ENCODE peak calls at places on chromosomes 1 and 21, in five cellular contexts. V, I, F, B and K are unnamed samples.
A peak's percentile ranks its signal among the peaks of the same experiment; 100 is the strongest.

GRCh38 chr1:53909946-53910345 is 16.0 kb downstream of the DIO1 start:
- DNase-seq in B (no peak), V (no peak), F (no peak), I (no peak), K (no peak)

GRCh38 chr1:205719762-205720161 is 30.2 kb downstream of the NUCKS1 start:
- DNase-seq in B (no peak), V (no peak), I (peak; percentile 38), F (no peak), K (no peak)

GRCh38 chr1:33784876-33785275 is 79.0 kb upstream of the HMGB4 start:
- DNase-seq in F (no peak), V (no peak), I (no peak), B (no peak), K (no peak)

GRCh38 chr1:51738681-51739080 is 121.8 kb downstream of the OSBPL9 start:
- DNase-seq in I (no peak), V (no peak), B (no peak), F (no peak), K (no peak)

GRCh38 chr1:152860129-152860528 is 333 bp downstream of the LCE7A start:
- DNase-seq in F (no peak), V (no peak), B (no peak), I (no peak), K (no peak)

GRCh38 chr21:32523463-32523862 is 61.9 kb downstream of the TCP10L start:
- DNase-seq in I (no peak), V (no peak), F (no peak), B (no peak), K (no peak)

GRCh38 chr1:98077691-98078090 is 156.9 kb upstream of the DPYD start:
- DNase-seq in V (no peak), F (no peak), B (no peak), I (no peak), K (no peak)

GRCh38 chr1:162772571-162773154 is 17.8 kb upstream of the HSD17B7 start:
- DNase-seq in V (no peak), F (no peak), B (no peak), I (no peak), K (no peak)

GRCh38 chr1:224380003-224380402 is 23.3 kb downstream of the CNIH4 start:
- DNase-seq in V (peak; percentile 29), I (peak; percentile 68), B (no peak), F (no peak), K (peak; percentile 25)

GRCh38 chr1:18939398-18940302 is 16.8 kb downstream of the IFFO2 start:
- DNase-seq in I (no peak), V (no peak), F (no peak), B (no peak), K (no peak)

GRCh38 chr1:235852887-235853286 is 13.8 kb downstream of the LYST start:
- DNase-seq in I (no peak), F (no peak), B (peak; percentile 23), V (no peak), K (no peak)

GRCh38 chr1:151908228-151908691 is 1.1 kb downstream of the THEM4 start:
- DNase-seq in I (peak; percentile 33), F (no peak), B (no peak), V (no peak), K (no peak)

DNA sequence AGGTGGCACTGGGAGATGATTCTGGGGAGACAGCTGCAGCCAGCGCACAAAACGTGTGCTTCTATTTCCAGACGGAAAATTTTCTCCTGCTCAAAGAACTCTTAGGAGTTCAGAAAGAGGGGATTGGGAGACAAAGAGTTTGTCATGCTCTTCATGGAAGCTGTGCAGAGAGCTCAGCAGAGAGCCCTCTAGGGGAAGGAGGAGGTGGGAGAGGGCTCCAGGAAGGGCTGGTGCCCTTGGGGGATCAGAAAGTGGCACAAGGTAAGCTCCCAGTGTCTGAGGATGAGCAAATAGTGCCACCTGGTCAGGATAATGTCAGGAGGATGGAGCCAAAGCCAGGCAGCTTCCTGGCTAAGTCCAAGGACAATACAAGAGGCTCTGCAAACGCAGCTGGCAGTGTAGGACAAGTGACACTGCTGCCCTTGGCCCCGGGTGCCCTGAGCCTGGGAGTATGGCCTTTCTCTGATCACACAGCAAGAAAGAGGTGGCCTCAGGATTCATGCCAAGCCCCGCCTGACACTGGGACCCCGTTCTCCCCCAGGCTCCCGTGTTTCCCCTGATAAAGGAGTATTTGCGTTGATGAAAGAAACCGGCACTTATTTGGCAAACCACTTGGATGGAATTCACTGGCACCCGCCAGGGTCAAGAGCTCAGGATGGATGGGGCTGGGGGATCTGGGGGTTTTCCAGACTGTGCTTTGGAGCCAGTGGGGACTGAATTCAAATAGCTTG is 254.0 kb downstream of the PTPRU start:
- DNase-seq in V (no peak), I (no peak), B (no peak), F (no peak), K (no peak)
- TF ChIP-seq CTCF in V (no peak), I (no peak), B (no peak), F (no peak), K (no peak)

GRCh38 chr1:204059970-204060369 is 12.9 kb upstream of the SOX13 start:
- DNase-seq in V (no peak), I (no peak), F (no peak), B (no peak), K (no peak)
- TF ChIP-seq CTCF in V (no peak), I (no peak), F (no peak), B (no peak), K (no peak)

DNA sequence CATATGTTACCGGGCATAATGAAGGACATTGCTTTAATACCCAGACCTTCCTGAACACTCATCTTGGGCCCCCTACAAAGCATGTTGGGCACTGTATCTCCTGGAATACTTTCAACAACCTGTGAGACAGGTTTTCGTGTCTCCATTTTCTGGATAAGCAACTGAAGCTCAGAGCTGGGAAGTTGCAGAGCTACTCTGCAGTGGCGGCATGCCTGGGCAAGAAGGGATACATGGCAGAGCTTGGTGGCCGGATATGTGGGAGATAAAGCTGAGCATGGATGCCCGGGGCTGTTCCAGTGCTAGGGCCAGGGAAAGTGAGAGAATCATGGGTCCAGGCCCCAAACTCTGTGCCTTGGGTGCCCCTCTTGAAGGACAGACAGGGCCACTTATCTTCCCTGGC is 71.6 kb upstream of the KCND3 start:
- DNase-seq in I (no peak), B (no peak), F (no peak), V (no peak), K (no peak)
- TF ChIP-seq CTCF in I (no peak), B (no peak), F (no peak), V (no peak), K (no peak)

DNA sequence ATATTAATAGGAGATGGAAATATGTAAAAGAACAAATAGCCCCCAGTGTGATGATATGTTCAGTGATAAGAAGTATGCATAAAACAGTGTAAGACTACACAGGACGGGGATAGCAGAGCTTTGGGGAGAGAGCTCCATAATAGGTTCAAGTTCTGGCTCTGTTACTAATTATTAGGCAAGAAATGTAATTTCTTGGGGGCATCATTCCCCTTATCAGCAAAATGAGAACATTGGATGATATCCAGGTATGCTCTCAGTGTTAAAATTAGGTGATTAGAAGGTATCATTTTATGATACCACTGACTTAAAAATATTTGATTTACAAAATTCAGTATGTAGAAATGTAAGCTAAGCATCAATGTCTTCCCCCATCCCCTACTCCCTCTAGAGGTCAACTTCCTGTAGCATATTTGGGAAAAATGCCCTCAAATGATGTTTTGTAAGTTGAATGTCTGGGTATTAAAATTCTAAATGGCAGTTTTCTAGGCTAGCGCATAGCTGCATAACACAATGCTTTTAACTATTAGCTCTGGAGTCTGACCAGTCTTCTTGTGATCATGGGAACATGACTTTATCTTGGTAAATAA is 585.7 kb upstream of the CAMK1G start:
- DNase-seq in V (no peak), I (peak; percentile 7), B (no peak), F (no peak), K (no peak)
- TF ChIP-seq CTCF in V (peak; percentile 32), I (no peak), B (peak; percentile 58), F (no peak), K (no peak)

DNA sequence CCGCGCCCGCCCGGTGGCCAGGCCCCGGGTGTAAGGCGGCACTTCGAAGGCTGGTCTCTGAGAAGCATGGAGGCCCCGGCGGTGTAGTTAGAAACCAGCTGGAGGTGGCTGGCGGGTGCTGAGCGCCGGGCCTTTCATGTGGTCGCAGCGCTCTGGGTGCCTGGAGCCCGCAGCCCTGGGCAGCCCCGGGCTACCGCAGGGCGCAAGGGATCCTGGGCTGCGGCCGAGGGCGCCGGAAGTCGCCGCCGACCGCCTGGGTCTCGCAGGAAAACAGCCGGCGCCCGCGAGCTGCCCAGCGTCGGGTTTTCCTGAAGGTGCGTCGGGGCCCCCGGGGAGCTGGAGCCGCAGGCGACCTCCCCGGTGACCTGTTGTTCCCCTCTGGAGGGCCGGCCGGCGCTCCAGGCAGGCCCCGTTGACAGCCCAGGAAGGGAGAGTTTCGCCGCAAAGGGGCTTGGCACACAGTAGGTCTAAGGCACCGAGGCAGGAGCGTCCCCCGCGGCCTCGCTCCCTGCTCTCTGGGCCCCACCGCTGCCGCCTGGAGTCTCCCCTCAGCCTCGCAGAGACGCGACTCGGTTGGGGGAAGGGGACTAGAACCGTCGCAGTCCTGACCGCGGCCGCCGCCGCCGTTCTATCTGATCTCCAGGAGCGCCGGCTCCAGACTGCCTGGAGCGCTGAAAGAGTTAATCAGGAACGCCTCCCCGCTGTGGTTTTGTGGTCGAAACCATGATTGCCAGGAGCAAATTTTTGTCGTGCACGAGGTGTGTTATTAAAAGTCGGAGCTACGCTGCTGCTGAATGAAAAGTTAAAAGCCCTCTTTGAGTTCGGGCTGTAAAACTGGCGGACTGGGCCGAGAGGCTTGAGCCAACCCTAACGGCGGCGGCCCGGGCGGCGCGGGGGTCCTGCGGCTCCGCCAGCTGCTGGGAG is 2.8 kb downstream of the GRHL3 start:
- DNase-seq in I (peak; percentile 86), F (peak; percentile 47), B (peak; percentile 90), V (peak; percentile 80), K (peak; percentile 68)
- TF ChIP-seq CTCF in I (no peak), F (no peak), B (no peak), V (no peak), K (no peak)

GRCh38 chr1:209490013-209490412 is 93.5 kb upstream of the CAMK1G start:
- DNase-seq in B (peak; percentile 10), I (no peak), F (no peak), V (no peak), K (no peak)
- TF ChIP-seq CTCF in B (peak; percentile 36), I (no peak), F (no peak), V (no peak), K (no peak)

GRCh38 chr1:240152611-240153297 is 61.1 kb downstream of the FMN2 start:
- DNase-seq in B (no peak), F (no peak), V (no peak), I (no peak), K (no peak)

GRCh38 chr1:240145120-240145519 is 53.4 kb downstream of the FMN2 start:
- DNase-seq in F (no peak), V (no peak), B (no peak), I (no peak), K (no peak)

GRCh38 chr1:240148333-240148732 is 56.6 kb downstream of the FMN2 start:
- DNase-seq in F (no peak), I (no peak), B (no peak), V (no peak), K (no peak)

GRCh38 chr1:240151126-240151735 is 59.5 kb downstream of the FMN2 start:
- DNase-seq in V (no peak), B (no peak), F (no peak), I (no peak), K (no peak)

GRCh38 chr1:240149488-240150094 is 57.9 kb downstream of the FMN2 start:
- DNase-seq in V (no peak), I (peak; percentile 9), B (peak; percentile 59), F (no peak), K (no peak)
- TF ChIP-seq CTCF in V (peak; percentile 60), I (peak; percentile 54), B (peak; percentile 57), F (peak; percentile 38), K (peak; percentile 67)

GRCh38 chr1:230268371-230269170 is 157.6 kb downstream of the PGBD5 start:
- DNase-seq in V (no peak), F (no peak), B (peak; percentile 75), I (peak; percentile 46), K (no peak)
- TF ChIP-seq CTCF in V (peak; percentile 49), F (peak; percentile 46), B (peak; percentile 87), I (peak; percentile 34), K (no peak)